ENCODE peak calls at places on chromosomes 13 and 19, in seven cellular contexts. W is fibroblast of the conjunctiva, Z is iris pigment epithelial cell, Y is tibial nerve, R is A549, J is tibial artery, N is activated T-cell treated with anti-CD3 and anti-CD28 coated beads for 24 hours. P is an unnamed sample.

GRCh38 chr19:51637362-51637978 is 7.3 kb upstream of the SIGLEC5 start:
- DNase-seq in R (peak), N (no peak), W (no peak), Y (no peak), Z (no peak), J (no peak), P (no peak)

GRCh38 chr13:50467156-50467814 is 376.2 kb downstream of the DLEU7 start:
- DNase-seq in W (no peak), Y (no peak), N (no peak), Z (no peak), J (no peak), R (no peak), P (no peak)

GRCh38 chr13:30618186-30618937 is 642 bp downstream of the USPL1 start:
- DNase-seq in Y (no peak), J (peak), Z (no peak), W (no peak), N (peak), R (no peak), P (no peak)

GRCh38 chr13:75478659-75479058 is 3.3 kb downstream of the TBC1D4 start:
- DNase-seq in J (no peak), Y (no peak), N (no peak), R (no peak), Z (no peak), W (no peak), P (no peak)

GRCh38 chr13:31944262-31945160 is 87.1 kb upstream of the FRY start:
- DNase-seq in Y (no peak), N (no peak), R (no peak), J (no peak), W (no peak), Z (no peak), P (no peak)

GRCh38 chr19:47729799-47730520 is 15.4 kb upstream of the NOP53 start:
- DNase-seq in N (peak), W (no peak), J (peak), R (peak), Z (no peak), Y (peak), P (no peak)

GRCh38 chr19:43726736-43727592 is 11.1 kb downstream of the IRGC start:
- DNase-seq in J (no peak), W (no peak), Z (no peak), Y (no peak), N (no peak), R (no peak), P (no peak)

GRCh38 chr13:44747179-44747578 is 171.0 kb upstream of the TSC22D1 start:
- DNase-seq in W (no peak), J (no peak), R (no peak), Y (no peak), N (no peak), Z (no peak), P (no peak)

GRCh38 chr19:3671680-3672574 is 28.3 kb downstream of the PIP5K1C start:
- DNase-seq in J (no peak), Y (no peak), N (no peak), R (no peak), W (no peak), Z (peak), P (no peak)

GRCh38 chr13:114096031-114096485 is 36.4 kb downstream of the RASA3 start:
- DNase-seq in R (no peak), Z (no peak), J (peak), N (no peak), W (no peak), Y (no peak), P (no peak)

GRCh38 chr13:35833571-35834305 is 297.4 kb downstream of the DCLK1 start:
- DNase-seq in J (no peak), R (no peak), W (no peak), Z (no peak), N (no peak), Y (no peak), P (no peak)

GRCh38 chr13:31431722-31432137 is 232.0 kb downstream of the B3GLCT start:
- DNase-seq in Y (peak), N (peak), J (no peak), W (peak), Z (peak), R (peak), P (no peak)

GRCh38 chr13:101985321-101985720 is 416.5 kb downstream of the FGF14 start:
- DNase-seq in N (no peak), Y (no peak), W (no peak), J (no peak), R (no peak), Z (peak), P (no peak)

GRCh38 chr19:7748756-7749155 is 1.4 kb upstream of the CD209 start:
- DNase-seq in N (no peak), W (no peak), Y (no peak), R (peak), Z (peak), J (no peak), P (no peak)

GRCh38 chr13:113565526-113566226 is 18.9 kb upstream of the TFDP1 start:
- DNase-seq in W (no peak), J (no peak), N (no peak), R (no peak), Z (no peak), Y (no peak), P (peak)

GRCh38 chr13:32448224-32448623 is 20.3 kb upstream of the N4BP2L1 start:
- DNase-seq in Z (no peak), Y (no peak), N (no peak), J (no peak), W (no peak), R (no peak), P (no peak)

GRCh38 chr19:31066385-31066784 is 282.9 kb downstream of the TSHZ3 start:
- DNase-seq in J (no peak), Y (peak), R (peak), N (no peak), Z (peak), W (peak), P (no peak)

GRCh38 chr19:42129399-42130253 is 2.6 kb downstream of the POU2F2 start:
- DNase-seq in J (peak), R (no peak), N (no peak), Z (no peak), W (peak), Y (peak), P (no peak)

GRCh38 chr19:48117515-48118330 is 7.1 kb upstream of the PLA2G4C start:
- DNase-seq in Y (no peak), W (no peak), Z (no peak), N (no peak), J (no peak), R (no peak), P (no peak)

GRCh38 chr19:58305932-58306323 is 751 bp downstream of the ERVK3-1 start:
- DNase-seq in W (no peak), N (no peak), J (no peak), Z (peak), Y (no peak), R (no peak), P (no peak)

GRCh38 chr13:49549289-49549688 is 36.1 kb downstream of the RCBTB1 start:
- DNase-seq in Z (no peak), N (no peak), W (no peak), Y (no peak), R (no peak), J (no peak), P (no peak)

GRCh38 chr13:73967397-73968165 is 166.6 kb downstream of the KLF12 start:
- DNase-seq in Y (no peak), Z (peak), N (no peak), R (no peak), J (no peak), W (no peak), P (no peak)

GRCh38 chr19:9430444-9430843 is 4.9 kb downstream of the ZNF266 start:
- DNase-seq in J (no peak), Y (no peak), R (no peak), Z (no peak), N (no peak), W (no peak), P (no peak)

GRCh38 chr19:342801-343421 is 1.7 kb downstream of the MIER2 start:
- DNase-seq in R (no peak), J (peak), N (no peak), W (peak), Y (peak), Z (peak), P (no peak)

GRCh38 chr13:44605275-44605674 is 29.1 kb upstream of the TSC22D1 start:
- DNase-seq in R (no peak), J (no peak), Z (peak), Y (no peak), W (peak), N (no peak), P (no peak)

GRCh38 chr19:13143135-13143534 is 7.0 kb downstream of the STX10 start:
- DNase-seq in R (peak), J (no peak), N (no peak), Z (peak), Y (no peak), W (no peak), P (no peak)

GRCh38 chr13:112576191-112576590 is 11.8 kb downstream of the TUBGCP3 start:
- DNase-seq in R (no peak), W (no peak), J (no peak), Y (no peak), N (no peak), Z (no peak), P (no peak)

GRCh38 chr13:97434417-97435296 is 688 bp downstream of the RAP2A start:
- DNase-seq in R (peak), Y (peak), J (peak), Z (peak), N (peak), W (no peak), P (peak)

GRCh38 chr13:45162821-45163220 is 38.0 kb downstream of the KCTD4 start:
- DNase-seq in W (peak), R (peak), Y (no peak), N (no peak), J (no peak), Z (peak), P (no peak)

GRCh38 chr13:35818577-35819165 is 312.5 kb downstream of the DCLK1 start:
- DNase-seq in Y (no peak), J (no peak), R (peak), Z (peak), N (no peak), W (peak), P (no peak)

GRCh38 chr13:43804461-43805070 is 17.8 kb upstream of the ENOX1 start:
- DNase-seq in J (no peak), Z (peak), R (peak), Y (peak), N (no peak), W (peak), P (no peak)

GRCh38 chr13:96075953-96076543 is 13.9 kb upstream of the HS6ST3 start:
- DNase-seq in J (no peak), N (no peak), R (no peak), Y (no peak), W (no peak), Z (peak), P (no peak)

GRCh38 chr13:67296511-67296910 is 66.4 kb upstream of the PCDH9 start:
- DNase-seq in Y (no peak), W (no peak), J (no peak), N (no peak), R (no peak), Z (peak), P (no peak)